ENCODE peak calls at places on chromosome 11, in eight cellular contexts. One of them, this sample, is unnamed.

GRCh38 chr11:112806876-112807275 is 154.3 kb upstream of the NCAM1 start:
- DNase-seq in Caco-2: no peak
- DNase-seq in endodermal cell: no peak
- DNase-seq in HCT116: no peak
- DNase-seq in fibroblast of pulmonary artery: no peak
- DNase-seq in GM10248: no peak
- DNase-seq in HFF-Myc: no peak
- DNase-seq in HFFc6: no peak
- DNase-seq in this sample: no peak

GRCh38 chr11:13135385-13136271 is 126.5 kb downstream of the RASSF10 start:
- DNase-seq in Caco-2: peak
- DNase-seq in endodermal cell: no peak
- DNase-seq in HCT116: no peak
- DNase-seq in fibroblast of pulmonary artery: peak
- DNase-seq in GM10248: no peak
- DNase-seq in HFF-Myc: peak
- DNase-seq in HFFc6: peak
- DNase-seq in this sample: no peak

GRCh38 chr11:32706985-32707736 is 87.3 kb downstream of the CCDC73 start:
- DNase-seq in Caco-2: no peak
- DNase-seq in endodermal cell: no peak
- DNase-seq in HCT116: peak
- DNase-seq in fibroblast of pulmonary artery: peak
- DNase-seq in GM10248: peak
- DNase-seq in HFF-Myc: peak
- DNase-seq in HFFc6: peak
- DNase-seq in this sample: peak

GRCh38 chr11:7894251-7894650 is 36.8 kb downstream of the OR10A6 start:
- DNase-seq in Caco-2: no peak
- DNase-seq in endodermal cell: no peak
- DNase-seq in HCT116: no peak
- DNase-seq in fibroblast of pulmonary artery: no peak
- DNase-seq in GM10248: no peak
- DNase-seq in HFF-Myc: no peak
- DNase-seq in HFFc6: no peak
- DNase-seq in this sample: no peak

GRCh38 chr11:117876341-117877119 is at the start of gene FXYD6:
- DNase-seq in Caco-2: peak
- DNase-seq in endodermal cell: peak
- DNase-seq in HCT116: no peak
- DNase-seq in fibroblast of pulmonary artery: no peak
- DNase-seq in GM10248: no peak
- DNase-seq in HFF-Myc: no peak
- DNase-seq in HFFc6: no peak
- DNase-seq in this sample: no peak

GRCh38 chr11:73193251-73194033 is 24.6 kb upstream of the P2RY2 start:
- DNase-seq in Caco-2: peak
- DNase-seq in endodermal cell: no peak
- DNase-seq in HCT116: no peak
- DNase-seq in fibroblast of pulmonary artery: no peak
- DNase-seq in GM10248: peak
- DNase-seq in HFF-Myc: no peak
- DNase-seq in HFFc6: no peak
- DNase-seq in this sample: no peak

GRCh38 chr11:61980783-61981541 is 13.5 kb upstream of the FTH1 start:
- DNase-seq in Caco-2: no peak
- DNase-seq in endodermal cell: peak
- DNase-seq in HCT116: no peak
- DNase-seq in fibroblast of pulmonary artery: no peak
- DNase-seq in GM10248: no peak
- DNase-seq in HFF-Myc: no peak
- DNase-seq in HFFc6: no peak
- DNase-seq in this sample: no peak

GRCh38 chr11:7490535-7490934 is 5.2 kb downstream of the OLFML1 start:
- DNase-seq in Caco-2: no peak
- DNase-seq in endodermal cell: no peak
- DNase-seq in HCT116: no peak
- DNase-seq in fibroblast of pulmonary artery: no peak
- DNase-seq in GM10248: no peak
- DNase-seq in HFF-Myc: no peak
- DNase-seq in HFFc6: no peak
- DNase-seq in this sample: no peak

GRCh38 chr11:76978818-76979217 is 55.4 kb upstream of the B3GNT6 start:
- DNase-seq in Caco-2: no peak
- DNase-seq in endodermal cell: no peak
- DNase-seq in HCT116: no peak
- DNase-seq in fibroblast of pulmonary artery: no peak
- DNase-seq in GM10248: no peak
- DNase-seq in HFF-Myc: no peak
- DNase-seq in HFFc6: no peak
- DNase-seq in this sample: no peak

GRCh38 chr11:73198677-73199076 is 19.4 kb upstream of the P2RY2 start:
- DNase-seq in Caco-2: peak
- DNase-seq in endodermal cell: peak
- DNase-seq in HCT116: peak
- DNase-seq in fibroblast of pulmonary artery: peak
- DNase-seq in GM10248: no peak
- DNase-seq in HFF-Myc: no peak
- DNase-seq in HFFc6: no peak
- DNase-seq in this sample: no peak

GRCh38 chr11:73259406-73260126 is 12.6 kb upstream of the P2RY6 start:
- DNase-seq in Caco-2: no peak
- DNase-seq in endodermal cell: no peak
- DNase-seq in HCT116: no peak
- DNase-seq in fibroblast of pulmonary artery: no peak
- DNase-seq in GM10248: no peak
- DNase-seq in HFF-Myc: no peak
- DNase-seq in HFFc6: no peak
- DNase-seq in this sample: no peak

GRCh38 chr11:59097113-59097708 is 9.8 kb upstream of the FAM111B start:
- DNase-seq in Caco-2: peak
- DNase-seq in endodermal cell: peak
- DNase-seq in HCT116: peak
- DNase-seq in fibroblast of pulmonary artery: peak
- DNase-seq in GM10248: no peak
- DNase-seq in HFF-Myc: peak
- DNase-seq in HFFc6: peak
- DNase-seq in this sample: no peak

GRCh38 chr11:64720640-64721358 is 2.2 kb downstream of the NRXN2 start:
- DNase-seq in Caco-2: no peak
- DNase-seq in endodermal cell: peak
- DNase-seq in HCT116: no peak
- DNase-seq in fibroblast of pulmonary artery: no peak
- DNase-seq in GM10248: no peak
- DNase-seq in HFF-Myc: no peak
- DNase-seq in HFFc6: no peak
- DNase-seq in this sample: no peak

GRCh38 chr11:100857236-100858005 is 170.3 kb downstream of the ARHGAP42 start:
- DNase-seq in Caco-2: no peak
- DNase-seq in endodermal cell: no peak
- DNase-seq in HCT116: no peak
- DNase-seq in fibroblast of pulmonary artery: peak
- DNase-seq in GM10248: no peak
- DNase-seq in HFF-Myc: no peak
- DNase-seq in HFFc6: no peak
- DNase-seq in this sample: no peak

GRCh38 chr11:106086135-106086534 is 8.7 kb downstream of the AASDHPPT start:
- DNase-seq in Caco-2: no peak
- DNase-seq in endodermal cell: no peak
- DNase-seq in HCT116: no peak
- DNase-seq in fibroblast of pulmonary artery: no peak
- DNase-seq in GM10248: no peak
- DNase-seq in HFF-Myc: no peak
- DNase-seq in HFFc6: no peak
- DNase-seq in this sample: no peak

GRCh38 chr11:23502821-23503220 is 642.5 kb upstream of the CCDC179 start:
- DNase-seq in Caco-2: no peak
- DNase-seq in endodermal cell: no peak
- DNase-seq in HCT116: no peak
- DNase-seq in fibroblast of pulmonary artery: no peak
- DNase-seq in GM10248: no peak
- DNase-seq in HFF-Myc: no peak
- DNase-seq in HFFc6: no peak
- DNase-seq in this sample: no peak

GRCh38 chr11:86176165-86176884 is 68.2 kb upstream of the EED start:
- DNase-seq in Caco-2: no peak
- DNase-seq in endodermal cell: no peak
- DNase-seq in HCT116: no peak
- DNase-seq in fibroblast of pulmonary artery: peak
- DNase-seq in GM10248: peak
- DNase-seq in HFF-Myc: no peak
- DNase-seq in HFFc6: peak
- DNase-seq in this sample: no peak

DNA sequence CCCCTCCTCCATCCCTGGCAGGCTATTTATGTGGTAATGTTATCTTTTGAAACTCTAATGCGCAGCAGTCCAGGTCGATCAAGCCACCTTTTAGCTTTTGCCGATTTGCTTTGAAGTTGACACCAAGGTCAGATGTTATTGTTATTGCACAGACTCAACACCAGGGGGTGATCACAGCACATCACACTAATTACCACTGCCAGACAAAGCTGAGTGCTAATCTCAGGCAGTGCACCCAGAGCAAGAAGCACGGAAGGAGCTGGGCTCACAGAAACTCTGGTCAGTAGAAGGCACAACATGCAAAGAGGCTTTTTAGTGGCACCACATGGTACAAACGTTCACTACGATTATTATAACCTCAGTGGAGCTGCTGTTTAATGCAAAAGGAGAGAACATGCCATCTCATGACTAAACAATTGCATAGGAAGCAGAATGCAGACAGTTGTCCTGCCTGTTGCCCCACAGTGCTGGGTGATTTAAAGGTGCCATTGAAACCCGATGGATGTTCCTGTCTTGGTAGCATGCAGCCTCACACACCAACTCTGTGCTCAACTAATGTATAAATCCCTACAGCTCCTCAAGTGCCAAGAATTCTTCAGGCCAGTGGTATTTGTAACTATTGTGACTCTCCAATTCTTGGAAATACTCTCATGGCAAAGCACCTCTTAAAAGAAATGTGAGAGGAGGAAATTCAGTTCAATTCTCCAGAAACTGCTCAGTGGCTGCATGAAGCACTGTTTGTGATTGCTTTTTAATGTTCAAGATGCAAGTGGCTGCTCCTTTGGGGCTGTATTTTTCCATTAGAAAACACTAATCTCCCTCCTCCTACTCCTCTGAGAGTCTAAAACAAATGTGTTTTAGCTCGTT is 353.9 kb upstream of the DDI1 start:
- DNase-seq in Caco-2: peak
- DNase-seq in endodermal cell: peak
- DNase-seq in HCT116: peak
- DNase-seq in fibroblast of pulmonary artery: peak
- DNase-seq in GM10248: peak
- DNase-seq in HFF-Myc: peak
- DNase-seq in HFFc6: peak
- DNase-seq in this sample: peak
- TF ChIP-seq CTCF in Caco-2: peak
- TF ChIP-seq CTCF in endodermal cell: peak
- TF ChIP-seq CTCF in HCT116: peak
- TF ChIP-seq CTCF in fibroblast of pulmonary artery: peak
- TF ChIP-seq CTCF in GM10248: peak
- TF ChIP-seq CTCF in HFF-Myc: peak
- TF ChIP-seq CTCF in HFFc6: peak
- TF ChIP-seq CTCF in this sample: peak

GRCh38 chr11:95791385-95792033 is 1.2 kb downstream of the CEP57 start:
- DNase-seq in Caco-2: no peak
- DNase-seq in endodermal cell: no peak
- DNase-seq in HCT116: no peak
- DNase-seq in fibroblast of pulmonary artery: no peak
- DNase-seq in GM10248: no peak
- DNase-seq in HFF-Myc: no peak
- DNase-seq in HFFc6: no peak
- DNase-seq in this sample: no peak

GRCh38 chr11:95789506-95790122 is at the start of gene FAM76B:
- DNase-seq in Caco-2: peak
- DNase-seq in endodermal cell: peak
- DNase-seq in HCT116: peak
- DNase-seq in fibroblast of pulmonary artery: peak
- DNase-seq in GM10248: peak
- DNase-seq in HFF-Myc: peak
- DNase-seq in HFFc6: peak
- DNase-seq in this sample: peak

GRCh38 chr11:95790933-95791247 is 592 bp downstream of the CEP57 start:
- DNase-seq in Caco-2: peak
- DNase-seq in endodermal cell: peak
- DNase-seq in HCT116: peak
- DNase-seq in fibroblast of pulmonary artery: peak
- DNase-seq in GM10248: peak
- DNase-seq in HFF-Myc: peak
- DNase-seq in HFFc6: peak
- DNase-seq in this sample: peak

GRCh38 chr11:95790123-95790932 is at the start of gene CEP57:
- DNase-seq in Caco-2: peak
- DNase-seq in endodermal cell: peak
- DNase-seq in HCT116: peak
- DNase-seq in fibroblast of pulmonary artery: peak
- DNase-seq in GM10248: peak
- DNase-seq in HFF-Myc: peak
- DNase-seq in HFFc6: peak
- DNase-seq in this sample: peak

GRCh38 chr11:95788921-95789505 is 569 bp downstream of the FAM76B start:
- DNase-seq in Caco-2: peak
- DNase-seq in endodermal cell: peak
- DNase-seq in HCT116: no peak
- DNase-seq in fibroblast of pulmonary artery: peak
- DNase-seq in GM10248: peak
- DNase-seq in HFF-Myc: peak
- DNase-seq in HFFc6: peak
- DNase-seq in this sample: peak
- TF ChIP-seq CTCF in Caco-2: peak
- TF ChIP-seq CTCF in endodermal cell: peak
- TF ChIP-seq CTCF in HCT116: peak
- TF ChIP-seq CTCF in fibroblast of pulmonary artery: peak
- TF ChIP-seq CTCF in GM10248: no peak
- TF ChIP-seq CTCF in HFF-Myc: peak
- TF ChIP-seq CTCF in HFFc6: peak
- TF ChIP-seq CTCF in this sample: peak

GRCh38 chr11:111349191-111349695 is 29.8 kb downstream of the POU2AF1 start:
- DNase-seq in Caco-2: no peak
- DNase-seq in endodermal cell: no peak
- DNase-seq in HCT116: no peak
- DNase-seq in fibroblast of pulmonary artery: no peak
- DNase-seq in GM10248: no peak
- DNase-seq in HFF-Myc: no peak
- DNase-seq in HFFc6: no peak
- DNase-seq in this sample: no peak
- TF ChIP-seq CTCF in Caco-2: no peak
- TF ChIP-seq CTCF in endodermal cell: no peak
- TF ChIP-seq CTCF in HCT116: no peak
- TF ChIP-seq CTCF in fibroblast of pulmonary artery: no peak
- TF ChIP-seq CTCF in GM10248: no peak
- TF ChIP-seq CTCF in HFF-Myc: no peak
- TF ChIP-seq CTCF in HFFc6: no peak
- TF ChIP-seq CTCF in this sample: no peak

DNA sequence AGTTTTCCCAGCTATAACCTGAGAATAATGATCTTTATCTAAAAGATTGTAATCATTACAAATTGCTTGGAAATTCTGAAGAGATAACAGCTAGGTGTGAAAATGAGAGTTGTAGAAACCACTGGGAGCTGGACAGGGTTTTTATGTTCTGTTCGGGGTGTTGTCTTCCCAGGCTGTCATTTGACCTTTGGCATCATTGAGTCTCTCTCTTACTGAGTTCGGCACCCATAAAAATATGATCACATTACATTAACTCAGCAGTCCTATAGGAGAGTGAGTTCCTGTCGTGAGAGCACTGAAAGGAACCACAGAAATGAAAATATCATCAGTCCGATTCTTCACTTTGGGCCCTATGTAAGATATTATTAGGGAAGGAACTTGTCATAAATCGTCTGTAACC is 29.3 kb downstream of the KIRREL3 start:
- DNase-seq in Caco-2: no peak
- DNase-seq in endodermal cell: no peak
- DNase-seq in HCT116: no peak
- DNase-seq in fibroblast of pulmonary artery: no peak
- DNase-seq in GM10248: no peak
- DNase-seq in HFF-Myc: no peak
- DNase-seq in HFFc6: no peak
- DNase-seq in this sample: no peak
- TF ChIP-seq CTCF in Caco-2: no peak
- TF ChIP-seq CTCF in endodermal cell: no peak
- TF ChIP-seq CTCF in HCT116: no peak
- TF ChIP-seq CTCF in fibroblast of pulmonary artery: no peak
- TF ChIP-seq CTCF in GM10248: no peak
- TF ChIP-seq CTCF in HFF-Myc: no peak
- TF ChIP-seq CTCF in HFFc6: no peak
- TF ChIP-seq CTCF in this sample: no peak